ENCODE peak calls at places on chromosomes 6 and 20, in six cellular contexts. K is aorta; L is Caki2; A is GM06990; Y is activated T-helper 1 cell treated with anti-CD3 and anti-CD28 coated beads, Interleukin-2, amount 50 U/mL, for 16 hours; F is central memory CD8-positive, alpha-beta T cell. Q is an unnamed sample.

GRCh38 chr20:43996240-43996930 is 81.7 kb downstream of the TOX2 start:
- DNase-seq in K (no peak), A (no peak), Y (no peak), L (no peak), F (no peak), Q (no peak)

GRCh38 chr6:149680490-149680889 is 32.0 kb upstream of the KATNA1 start:
- DNase-seq in A (no peak), Y (no peak), K (no peak), F (no peak), L (no peak), Q (no peak)

GRCh38 chr6:79544939-79545450 is 7.8 kb upstream of the LCA5 start:
- DNase-seq in F (no peak), A (peak), L (peak), Y (no peak), K (peak), Q (no peak)

GRCh38 chr6:15608406-15608805 is 54.4 kb downstream of the DTNBP1 start:
- DNase-seq in L (peak), K (no peak), A (no peak), F (no peak), Y (no peak), Q (no peak)

GRCh38 chr6:109867970-109868358 is 110.1 kb upstream of the GPR6 start:
- DNase-seq in Y (no peak), A (no peak), L (peak), F (no peak), K (no peak), Q (no peak)

GRCh38 chr6:42784739-42785498 is 3.1 kb downstream of the BICRAL start:
- DNase-seq in F (no peak), L (no peak), Y (no peak), A (no peak), K (no peak), Q (no peak)

GRCh38 chr6:168528457-168529095 is 87.6 kb downstream of the SMOC2 start:
- DNase-seq in A (no peak), K (no peak), Y (no peak), L (no peak), F (no peak), Q (no peak)

GRCh38 chr20:9442858-9443257 is 71.5 kb upstream of the LAMP5 start:
- DNase-seq in Y (no peak), L (no peak), F (no peak), A (no peak), K (no peak), Q (no peak)

GRCh38 chr6:42313038-42313437 is 95.4 kb upstream of the MRPS10 start:
- DNase-seq in L (no peak), K (no peak), A (no peak), Y (no peak), F (no peak), Q (no peak)

GRCh38 chr6:37704066-37704465 is 6.4 kb upstream of the MDGA1 start:
- DNase-seq in L (peak), A (no peak), F (no peak), Y (no peak), K (no peak), Q (no peak)

GRCh38 chr20:23103284-23104018 is 17.3 kb upstream of the CD93 start:
- DNase-seq in Y (no peak), L (no peak), A (no peak), K (no peak), F (no peak), Q (peak)